ENCODE peak calls at places on chromosomes 11 and 22, in seven cellular contexts. One of them, this sample, is unnamed. For H3K27me3, the result is how much of the 10 kb centered on the place peaks cover.

GRCh38 chr11:62908468-62909072 is 12.6 kb downstream of the CHRM1 start:
- DNase-seq in ovary: no peak
- DNase-seq in HepG2: no peak
- DNase-seq in K562: no peak
- DNase-seq in tibial nerve: no peak
- DNase-seq in stomach: peak
- DNase-seq in SK-N-SH: no peak
- DNase-seq in this sample: no peak

GRCh38 chr22:42865536-42865935 is 8.5 kb upstream of the ARFGAP3 start:
- DNase-seq in ovary: no peak
- DNase-seq in HepG2: no peak
- DNase-seq in K562: no peak
- DNase-seq in tibial nerve: no peak
- DNase-seq in stomach: no peak
- DNase-seq in SK-N-SH: no peak
- DNase-seq in this sample: no peak

GRCh38 chr22:25077964-25078363 is 121.7 kb upstream of the CRYBB3 start:
- DNase-seq in ovary: no peak
- DNase-seq in HepG2: no peak
- DNase-seq in K562: no peak
- DNase-seq in tibial nerve: no peak
- DNase-seq in stomach: no peak
- DNase-seq in SK-N-SH: no peak
- DNase-seq in this sample: no peak

GRCh38 chr11:3203221-3204043 is 15.2 kb downstream of the MRGPRG start:
- DNase-seq in ovary: no peak
- DNase-seq in HepG2: no peak
- DNase-seq in K562: no peak
- DNase-seq in tibial nerve: no peak
- DNase-seq in stomach: no peak
- DNase-seq in SK-N-SH: peak
- DNase-seq in this sample: peak

GRCh38 chr11:110046759-110047386 is 46.3 kb upstream of the ZC3H12C start:
- DNase-seq in ovary: no peak
- DNase-seq in HepG2: no peak
- DNase-seq in K562: no peak
- DNase-seq in tibial nerve: no peak
- DNase-seq in stomach: no peak
- DNase-seq in SK-N-SH: no peak
- DNase-seq in this sample: no peak

GRCh38 chr11:81080476-81080875 is 1639.6 kb upstream of the TENM4 start:
- DNase-seq in ovary: no peak
- DNase-seq in HepG2: no peak
- DNase-seq in K562: no peak
- DNase-seq in tibial nerve: no peak
- DNase-seq in stomach: no peak
- DNase-seq in SK-N-SH: no peak
- DNase-seq in this sample: no peak

GRCh38 chr11:68673291-68673930 is 10.9 kb upstream of the GAL start:
- DNase-seq in ovary: no peak
- DNase-seq in HepG2: no peak
- DNase-seq in K562: no peak
- DNase-seq in tibial nerve: no peak
- DNase-seq in stomach: no peak
- DNase-seq in SK-N-SH: no peak
- DNase-seq in this sample: no peak

GRCh38 chr11:134724779-134725140 is 312.7 kb upstream of the B3GAT1 start:
- DNase-seq in ovary: no peak
- DNase-seq in HepG2: no peak
- DNase-seq in K562: no peak
- DNase-seq in tibial nerve: no peak
- DNase-seq in stomach: no peak
- DNase-seq in SK-N-SH: no peak
- DNase-seq in this sample: no peak

GRCh38 chr11:44539971-44540370 is 25.5 kb upstream of the CD82 start:
- DNase-seq in ovary: no peak
- DNase-seq in HepG2: no peak
- DNase-seq in K562: no peak
- DNase-seq in tibial nerve: no peak
- DNase-seq in stomach: no peak
- DNase-seq in SK-N-SH: no peak
- DNase-seq in this sample: no peak

GRCh38 chr22:30289126-30289979 is at the start of gene CASTOR1:
- DNase-seq in ovary: peak
- DNase-seq in HepG2: peak
- DNase-seq in K562: peak
- DNase-seq in tibial nerve: peak
- DNase-seq in stomach: peak
- DNase-seq in SK-N-SH: peak
- DNase-seq in this sample: peak

GRCh38 chr22:30291334-30291892 is 2.1 kb upstream of the CASTOR1 start:
- DNase-seq in ovary: no peak
- DNase-seq in HepG2: no peak
- DNase-seq in K562: no peak
- DNase-seq in tibial nerve: no peak
- DNase-seq in stomach: no peak
- DNase-seq in SK-N-SH: no peak
- DNase-seq in this sample: no peak

GRCh38 chr22:30289980-30290313 is 642 bp upstream of the CASTOR1 start:
- DNase-seq in ovary: no peak
- DNase-seq in HepG2: no peak
- DNase-seq in K562: no peak
- DNase-seq in tibial nerve: no peak
- DNase-seq in stomach: no peak
- DNase-seq in SK-N-SH: no peak
- DNase-seq in this sample: no peak

GRCh38 chr22:30290318-30290678 is 993 bp upstream of the CASTOR1 start:
- DNase-seq in ovary: peak
- DNase-seq in HepG2: no peak
- DNase-seq in K562: no peak
- DNase-seq in tibial nerve: no peak
- DNase-seq in stomach: no peak
- DNase-seq in SK-N-SH: no peak
- DNase-seq in this sample: no peak

GRCh38 chr22:30290679-30291333 is 1.5 kb upstream of the CASTOR1 start:
- DNase-seq in ovary: peak
- DNase-seq in HepG2: peak
- DNase-seq in K562: no peak
- DNase-seq in tibial nerve: peak
- DNase-seq in stomach: peak
- DNase-seq in SK-N-SH: peak
- DNase-seq in this sample: peak
- TF ChIP-seq EP300 in ovary: peak
- TF ChIP-seq EP300 in HepG2: no peak
- TF ChIP-seq EP300 in K562: no peak
- TF ChIP-seq EP300 in tibial nerve: peak
- TF ChIP-seq EP300 in stomach: peak
- TF ChIP-seq EP300 in SK-N-SH: no peak
- TF ChIP-seq EP300 in this sample: no peak

GRCh38 chr11:85937838-85938237 is 82.7 kb downstream of the CCDC83 start:
- DNase-seq in ovary: no peak
- DNase-seq in HepG2: no peak
- DNase-seq in K562: no peak
- DNase-seq in tibial nerve: no peak
- DNase-seq in stomach: no peak
- DNase-seq in SK-N-SH: no peak
- DNase-seq in this sample: no peak

GRCh38 chr11:85945788-85946187 is 90.6 kb downstream of the CCDC83 start:
- DNase-seq in ovary: no peak
- DNase-seq in HepG2: no peak
- DNase-seq in K562: no peak
- DNase-seq in tibial nerve: no peak
- DNase-seq in stomach: no peak
- DNase-seq in SK-N-SH: no peak
- DNase-seq in this sample: no peak

GRCh38 chr11:85939099-85940015 is 84.2 kb downstream of the CCDC83 start:
- DNase-seq in ovary: no peak
- DNase-seq in HepG2: no peak
- DNase-seq in K562: no peak
- DNase-seq in tibial nerve: no peak
- DNase-seq in stomach: no peak
- DNase-seq in SK-N-SH: no peak
- DNase-seq in this sample: no peak

GRCh38 chr11:85945296-85945695 is 90.1 kb downstream of the CCDC83 start:
- DNase-seq in ovary: no peak
- DNase-seq in HepG2: no peak
- DNase-seq in K562: no peak
- DNase-seq in tibial nerve: no peak
- DNase-seq in stomach: no peak
- DNase-seq in SK-N-SH: no peak
- DNase-seq in this sample: no peak

DNA sequence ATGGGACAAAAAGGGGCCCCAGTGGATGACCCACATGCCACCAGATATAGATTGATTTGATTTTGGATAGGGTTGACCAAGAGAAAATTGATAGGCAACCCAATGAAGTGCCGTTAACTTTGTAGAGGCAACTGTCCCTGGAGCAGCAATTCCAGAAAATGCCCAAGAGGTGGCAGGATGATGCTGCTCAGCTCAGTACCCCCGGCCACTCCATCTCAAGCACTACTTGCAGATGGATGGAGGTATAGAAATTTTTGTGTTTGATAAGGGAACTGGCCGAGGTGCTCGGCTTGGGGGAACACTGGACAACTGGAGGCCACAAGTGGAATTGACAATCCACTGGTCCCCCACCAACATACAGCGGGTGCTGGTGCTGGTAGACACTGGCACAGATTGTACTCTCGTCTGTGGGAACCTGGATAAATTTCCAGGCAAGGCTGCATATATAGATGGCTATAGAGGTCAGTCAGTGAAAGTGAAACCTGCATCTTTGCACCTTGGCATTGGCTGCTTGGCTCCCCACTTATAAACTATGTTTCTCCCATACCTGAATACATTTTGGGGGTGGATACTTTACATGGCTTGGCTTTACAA is 86.3 kb downstream of the CCDC83 start:
- DNase-seq in ovary: peak
- DNase-seq in HepG2: peak
- DNase-seq in K562: peak
- DNase-seq in tibial nerve: peak
- DNase-seq in stomach: peak
- DNase-seq in SK-N-SH: peak
- DNase-seq in this sample: peak
- TF ChIP-seq CTCF in ovary: peak
- TF ChIP-seq CTCF in HepG2: peak
- TF ChIP-seq CTCF in K562: peak
- TF ChIP-seq CTCF in tibial nerve: peak
- TF ChIP-seq CTCF in stomach: peak
- TF ChIP-seq CTCF in SK-N-SH: peak
- TF ChIP-seq CTCF in this sample: peak

DNA sequence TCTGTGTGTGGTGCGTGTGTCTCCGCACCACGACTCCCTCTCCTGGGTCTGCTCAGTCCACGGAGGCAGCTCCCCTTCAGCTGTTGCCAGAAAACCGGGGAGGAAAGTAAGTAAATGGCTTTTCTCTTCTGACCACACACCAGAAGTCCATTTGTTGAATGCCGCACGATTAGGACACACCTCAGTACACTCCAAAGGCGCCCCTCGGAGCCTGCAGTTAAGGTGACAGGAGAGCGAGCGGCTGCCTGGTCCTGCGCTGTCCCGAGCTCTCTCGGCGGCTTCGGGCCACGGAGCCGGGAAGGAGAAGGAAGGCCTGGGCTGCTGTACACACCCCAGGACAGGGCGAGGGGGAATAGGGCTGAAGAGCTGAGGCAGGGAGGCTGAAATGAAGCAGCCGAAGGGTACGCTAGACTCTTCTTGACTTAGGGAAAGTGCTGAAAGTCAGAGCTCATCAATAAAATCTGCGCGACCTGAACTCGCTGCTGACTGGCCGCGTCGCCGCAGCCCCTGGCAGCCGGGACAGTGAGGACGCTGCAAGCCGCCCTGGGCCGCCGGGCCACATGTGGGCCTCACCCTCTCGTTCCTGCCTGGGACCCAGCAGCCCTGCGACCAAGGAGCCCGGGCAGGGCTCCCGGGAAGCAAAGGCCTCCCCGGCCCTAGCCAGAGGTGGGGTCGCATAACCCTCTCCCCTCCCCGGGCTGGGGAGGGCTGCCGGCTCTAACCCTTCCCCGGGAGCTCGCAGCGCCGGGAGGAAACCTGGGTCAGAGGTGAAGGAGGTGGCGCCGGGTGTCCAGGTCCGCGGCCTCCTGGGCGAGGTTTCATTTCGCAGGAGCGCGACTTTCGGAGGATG is 1.5 kb upstream of the PAX6 start:
- DNase-seq in ovary: no peak
- DNase-seq in HepG2: peak
- DNase-seq in K562: no peak
- DNase-seq in tibial nerve: no peak
- DNase-seq in stomach: no peak
- DNase-seq in SK-N-SH: peak
- DNase-seq in this sample: no peak
- H3K27me3 ChIP-seq in ovary: under half
- H3K27me3 ChIP-seq in HepG2: half or more
- H3K27me3 ChIP-seq in K562: half or more
- H3K27me3 ChIP-seq in tibial nerve: under half
- H3K27me3 ChIP-seq in stomach: half or more
- H3K27me3 ChIP-seq in SK-N-SH: half or more
- H3K27me3 ChIP-seq in this sample: half or more

DNA sequence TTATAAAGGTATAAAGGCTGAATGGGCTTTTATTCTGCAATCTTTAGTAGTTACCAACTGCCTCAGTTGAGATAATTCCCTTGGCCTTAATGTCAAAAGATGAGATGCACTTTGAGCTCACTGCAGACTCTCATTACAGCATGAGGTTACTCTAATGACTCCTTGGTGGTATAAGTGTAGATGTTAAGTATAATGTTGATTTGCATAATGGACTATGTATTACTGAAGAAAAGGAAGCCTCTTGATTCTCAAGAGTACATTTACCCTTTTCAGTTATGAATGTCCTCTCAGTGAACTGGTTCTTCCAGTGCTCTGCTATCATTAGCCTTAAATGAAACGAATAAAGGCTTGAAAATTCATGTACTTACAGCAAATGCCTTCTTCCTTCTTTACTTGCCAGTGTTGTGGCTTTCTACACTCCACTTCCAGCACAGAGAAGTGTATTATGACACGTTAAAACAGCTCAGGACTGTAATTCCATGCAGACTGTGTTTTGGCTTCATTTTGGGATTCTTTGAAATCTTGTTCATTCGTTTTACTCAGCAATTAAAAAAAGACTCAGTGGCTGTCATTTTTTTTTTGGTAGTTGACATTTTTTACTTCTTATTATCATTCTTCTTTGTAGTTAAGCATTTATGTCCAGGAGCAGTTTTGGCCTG is 96.8 kb downstream of the MTMR3 start:
- DNase-seq in ovary: no peak
- DNase-seq in HepG2: no peak
- DNase-seq in K562: no peak
- DNase-seq in tibial nerve: no peak
- DNase-seq in stomach: no peak
- DNase-seq in SK-N-SH: no peak
- DNase-seq in this sample: no peak
- TF ChIP-seq EP300 in ovary: no peak
- TF ChIP-seq EP300 in HepG2: no peak
- TF ChIP-seq EP300 in K562: no peak
- TF ChIP-seq EP300 in tibial nerve: no peak
- TF ChIP-seq EP300 in stomach: no peak
- TF ChIP-seq EP300 in SK-N-SH: no peak
- TF ChIP-seq EP300 in this sample: no peak

GRCh38 chr22:30313527-30314385 is 13.0 kb downstream of the TBC1D10A start:
- DNase-seq in ovary: no peak
- DNase-seq in HepG2: no peak
- DNase-seq in K562: no peak
- DNase-seq in tibial nerve: no peak
- DNase-seq in stomach: no peak
- DNase-seq in SK-N-SH: peak
- DNase-seq in this sample: no peak
- TF ChIP-seq CTCF in ovary: no peak
- TF ChIP-seq CTCF in HepG2: no peak
- TF ChIP-seq CTCF in K562: no peak
- TF ChIP-seq CTCF in tibial nerve: no peak
- TF ChIP-seq CTCF in stomach: no peak
- TF ChIP-seq CTCF in SK-N-SH: no peak
- TF ChIP-seq CTCF in this sample: no peak